ENCODE peak calls at places on chromosome 3, in eight cellular contexts. R is Peyer's patch; P is activated naive CD8-positive, alpha-beta T cell treated with anti-CD3 and anti-CD28 coated beads for 36 hours; Q is NCI-H1930; W is ecto neural progenitor cell; J is activated T-cell treated with anti-CD3 and anti-CD28 coated beads, Interleukin-2, amount 50 U/mL, for 48 hours; Z is activated gamma-delta T cell treated with Interleukin-2 at 50 U/mL for 16 hours; A is bronchial epithelial cell. G is an unnamed sample.

GRCh38 chr3:120469440-120470415 is 18.9 kb upstream of the FSTL1 start:
- DNase-seq in R (no peak), A (peak; percentile 95), J (no peak), P (no peak), W (no peak), Q (no peak), Z (no peak), G (no peak)

GRCh38 chr3:169041677-169042171 is 621.8 kb downstream of the MECOM start:
- DNase-seq in W (no peak), Q (no peak), P (no peak), J (no peak), A (peak; percentile 78), R (no peak), Z (no peak), G (no peak)

GRCh38 chr3:178342111-178342510 is 194.1 kb upstream of the KCNMB2 start:
- DNase-seq in Q (no peak), Z (no peak), W (no peak), P (no peak), A (no peak), J (no peak), R (no peak), G (no peak)

GRCh38 chr3:53845103-53845880 is 927 bp downstream of the CHDH start:
- DNase-seq in R (no peak), Z (no peak), A (peak; percentile 16), Q (no peak), P (no peak), W (peak; percentile 73), J (peak; percentile 27), G (no peak)

GRCh38 chr3:53083949-53084309 is 38.1 kb upstream of the SFMBT1 start:
- DNase-seq in P (no peak), Z (no peak), Q (no peak), J (no peak), A (no peak), W (peak; percentile 14), R (peak; percentile 32), G (no peak)

GRCh38 chr3:88301273-88302002 is 151.7 kb downstream of the C3orf38 start:
- DNase-seq in Z (no peak), A (peak; percentile 1), P (no peak), W (no peak), J (no peak), Q (no peak), R (peak; percentile 52), G (no peak)

GRCh38 chr3:194876403-194877165 is 190.9 kb downstream of the FAM43A start:
- DNase-seq in P (no peak), Q (no peak), J (no peak), W (peak; percentile 37), R (no peak), A (no peak), Z (no peak), G (no peak)

GRCh38 chr3:13081603-13082360 is 8.6 kb upstream of the IQSEC1 start:
- DNase-seq in W (no peak), P (no peak), Q (no peak), A (no peak), Z (no peak), R (no peak), J (no peak), G (no peak)

GRCh38 chr3:25033407-25034029 is 394.5 kb upstream of the RARB start:
- DNase-seq in Z (no peak), A (peak; percentile 35), R (no peak), P (peak; percentile 2), J (peak; percentile 24), W (peak; percentile 56), Q (peak; percentile 20), G (peak; percentile 36)

GRCh38 chr3:111874177-111874820 is 15.2 kb downstream of the PHLDB2 start:
- DNase-seq in P (no peak), Q (no peak), R (no peak), W (no peak), Z (no peak), J (no peak), A (peak; percentile 87), G (no peak)

GRCh38 chr3:177810162-177810623 is 612.9 kb upstream of the TBL1XR1 start:
- DNase-seq in R (no peak), Z (no peak), A (peak; percentile 97), P (no peak), Q (no peak), W (no peak), J (no peak), G (no peak)

GRCh38 chr3:127394031-127394430 is 106.2 kb upstream of the PRR20G start:
- DNase-seq in J (no peak), Q (no peak), Z (no peak), A (no peak), W (no peak), R (no peak), P (no peak), G (no peak)

GRCh38 chr3:125692361-125692760 is 97.1 kb upstream of the OSBPL11 start:
- DNase-seq in P (no peak), Z (no peak), R (no peak), W (no peak), J (no peak), Q (no peak), A (no peak), G (no peak)

GRCh38 chr3:36302626-36303025 is 77.7 kb upstream of the STAC start:
- DNase-seq in R (no peak), A (no peak), Z (no peak), Q (no peak), W (no peak), J (no peak), P (no peak), G (no peak)

GRCh38 chr3:160616311-160616710 is 50.9 kb upstream of the KPNA4 start:
- DNase-seq in W (no peak), A (no peak), Z (no peak), J (no peak), Q (no peak), R (no peak), P (no peak), G (no peak)

GRCh38 chr3:98185180-98185579 is 18.7 kb downstream of the OR5H15 start:
- DNase-seq in Z (no peak), W (no peak), P (no peak), R (no peak), Q (no peak), A (no peak), J (no peak), G (peak; percentile 24)

GRCh38 chr3:71753716-71754609 is at the start of gene GPR27:
- DNase-seq in A (no peak), P (peak; percentile 42), W (peak; percentile 66), Z (no peak), R (no peak), Q (no peak), J (peak; percentile 60), G (no peak)

GRCh38 chr3:189304465-189305341 is 132.9 kb downstream of the TPRG1 start:
- DNase-seq in W (no peak), Q (peak; percentile 86), A (peak; percentile 84), R (peak; percentile 51), Z (no peak), J (peak; percentile 33), P (no peak), G (no peak)

GRCh38 chr3:11930084-11930483 is 74.1 kb upstream of the SYN2 start:
- DNase-seq in W (peak; percentile 20), A (no peak), Z (no peak), Q (no peak), R (peak; percentile 22), P (no peak), J (no peak), G (no peak)

GRCh38 chr3:61452536-61452991 is 108.8 kb upstream of the PTPRG start:
- DNase-seq in Q (no peak), J (no peak), Z (no peak), P (no peak), R (no peak), W (no peak), A (peak; percentile 91), G (no peak)

GRCh38 chr3:44915702-44916438 is 41.5 kb downstream of the TGM4 start:
- DNase-seq in P (no peak), R (peak; percentile 18), W (peak; percentile 31), Q (no peak), Z (no peak), J (no peak), A (no peak), G (peak; percentile 16)

GRCh38 chr3:79497447-79498111 is 270.2 kb downstream of the ROBO1 start:
- DNase-seq in J (no peak), A (peak; percentile 26), R (no peak), Z (no peak), Q (no peak), W (no peak), P (no peak), G (peak; percentile 4)

GRCh38 chr3:141686477-141687280 is 51.4 kb upstream of the RNF7 start:
- DNase-seq in J (no peak), W (no peak), Z (no peak), P (peak; percentile 5), A (peak; percentile 53), Q (no peak), R (peak; percentile 71), G (peak; percentile 22)

GRCh38 chr3:47536221-47536891 is 22.8 kb upstream of the ELP6 start:
- DNase-seq in Q (no peak), P (no peak), R (no peak), J (no peak), W (peak; percentile 72), A (no peak), Z (no peak), G (no peak)

GRCh38 chr3:148101061-148101460 is 596.6 kb upstream of the AGTR1 start:
- DNase-seq in Q (no peak), P (no peak), R (no peak), Z (no peak), A (no peak), W (no peak), J (no peak), G (no peak)

GRCh38 chr3:10557783-10558373 is 52.5 kb upstream of the ATP2B2 start:
- DNase-seq in R (no peak), W (peak; percentile 28), Q (no peak), P (no peak), A (peak; percentile 72), J (no peak), Z (no peak), G (peak; percentile 72)

GRCh38 chr3:132843851-132844565 is 121.8 kb upstream of the NPHP3 start:
- DNase-seq in R (no peak), Z (no peak), A (no peak), P (no peak), J (no peak), Q (no peak), W (no peak), G (no peak)

GRCh38 chr3:118936811-118937210 is 97.8 kb downstream of the IGSF11 start:
- DNase-seq in R (no peak), A (peak; percentile 7), Q (no peak), P (no peak), Z (no peak), J (no peak), W (no peak), G (no peak)

GRCh38 chr3:177308911-177309310 is 111.6 kb upstream of the TBL1XR1 start:
- DNase-seq in A (no peak), P (no peak), W (no peak), Z (no peak), R (no peak), Q (no peak), J (no peak), G (no peak)

GRCh38 chr3:119558528-119559339 is 680 bp downstream of the CD80 start:
- DNase-seq in R (no peak), A (no peak), Q (no peak), Z (no peak), J (no peak), P (no peak), W (no peak), G (no peak)

GRCh38 chr3:190911382-190911781 is 48.9 kb upstream of the GMNC start:
- DNase-seq in W (no peak), P (no peak), Q (peak; percentile 91), J (no peak), Z (no peak), A (peak; percentile 61), R (no peak), G (no peak)